ENCODE peak calls at places on chromosome 5, in ten cellular contexts. I is SHP77; J is brain pericyte; Y is left cardiac atrium; C is effector memory CD8-positive, alpha-beta T cell; G is central memory CD4-positive, alpha-beta T cell; S is mucosa of descending colon; B is activated CD4-positive, alpha-beta T cell treated with anti-CD3 and anti-CD28 coated beads, Interleukin-2, amount 50 U/mL, for 1 hour; O is tibial nerve; L is NCI-H1105. E is an unnamed sample.

GRCh38 chr5:111574316-111574715 is 62.0 kb upstream of the STARD4 start:
- DNase-seq in I (no peak), J (no peak), Y (no peak), C (no peak), G (no peak), S (no peak), B (no peak), O (no peak), L (no peak), E (no peak)

GRCh38 chr5:172694061-172694460 is 53.0 kb downstream of the NEURL1B start:
- DNase-seq in I (no peak), J (no peak), Y (no peak), C (no peak), G (no peak), S (no peak), B (no peak), O (no peak), L (no peak), E (no peak)

GRCh38 chr5:69414885-69415583 is at the start of gene MARVELD2:
- DNase-seq in I (peak; percentile 78), J (no peak), Y (peak; percentile 79), C (peak; percentile 3), G (peak; percentile 32), S (peak; percentile 95), B (peak; percentile 41), O (peak; percentile 34), L (peak; percentile 76), E (no peak)

GRCh38 chr5:154202379-154203260 is 12.1 kb downstream of the GALNT10 start:
- DNase-seq in I (no peak), J (no peak), Y (no peak), C (no peak), G (peak; percentile 46), S (peak; percentile 53), B (peak; percentile 44), O (no peak), L (peak; percentile 62), E (peak; percentile 41)

GRCh38 chr5:107669543-107670027 is 1.2 kb downstream of the EFNA5 start:
- DNase-seq in I (peak; percentile 51), J (no peak), Y (peak; percentile 61), C (no peak), G (no peak), S (peak; percentile 66), B (no peak), O (no peak), L (peak; percentile 4), E (no peak)

GRCh38 chr5:172765766-172766286 is 5.2 kb downstream of the DUSP1 start:
- DNase-seq in I (no peak), J (no peak), Y (no peak), C (peak; percentile 43), G (no peak), S (no peak), B (no peak), O (no peak), L (no peak), E (no peak)

GRCh38 chr5:79206541-79206940 is 29.4 kb upstream of the JMY start:
- DNase-seq in I (no peak), J (no peak), Y (no peak), C (no peak), G (no peak), S (no peak), B (no peak), O (no peak), L (no peak), E (no peak)

GRCh38 chr5:141849371-141850182 is 28.6 kb downstream of the PCDH1 start:
- DNase-seq in I (peak; percentile 75), J (peak; percentile 37), Y (peak; percentile 91), C (peak; percentile 39), G (peak; percentile 56), S (peak; percentile 96), B (peak; percentile 67), O (peak; percentile 66), L (peak; percentile 77), E (peak; percentile 67)

GRCh38 chr5:173329370-173330150 is 1.3 kb upstream of the STC2 start:
- DNase-seq in I (peak; percentile 43), J (no peak), Y (no peak), C (no peak), G (no peak), S (no peak), B (no peak), O (no peak), L (peak; percentile 28), E (no peak)

E was measured in NCI-H1092.